ENCODE peak calls at places on chromosome 2, in six cellular contexts. F is globus pallidus; N is body of pancreas; I is stimulated activated CD4-positive, alpha-beta T cell treated with anti-CD3 and anti-CD28 coated beads, Interleukin-2, amount 100 ng/mL, for 48 hours; T is T-helper 9 cell; G is left ventricle myocardium inferior. Y is an unnamed sample.

GRCh38 chr2:181008418-181008817 is 28.0 kb downstream of the UBE2E3 start:
- DNase-seq in I (no peak), N (no peak), G (no peak), F (no peak), T (no peak), Y (no peak)

GRCh38 chr2:127661949-127662510 is 13.3 kb downstream of the LIMS2 start:
- DNase-seq in N (no peak), G (no peak), I (no peak), T (no peak), F (no peak), Y (no peak)

GRCh38 chr2:53969285-53970094 is 1.3 kb downstream of the PSME4 start:
- DNase-seq in I (no peak), G (no peak), N (no peak), T (no peak), F (peak; percentile 42), Y (no peak)

GRCh38 chr2:46008082-46008870 is 288.9 kb upstream of the EPAS1 start:
- DNase-seq in T (no peak), I (no peak), F (no peak), N (no peak), G (no peak), Y (no peak)

GRCh38 chr2:3469486-3469885 is 49.8 kb downstream of the ADI1 start:
- DNase-seq in N (no peak), G (peak; percentile 11), F (no peak), I (no peak), T (no peak), Y (no peak)

GRCh38 chr2:150759531-150759930 is 272.1 kb upstream of the RND3 start:
- DNase-seq in I (no peak), G (no peak), F (no peak), T (no peak), N (no peak), Y (no peak)

GRCh38 chr2:160491922-160492371 is 1.7 kb downstream of the RBMS1 start:
- DNase-seq in N (no peak), F (no peak), G (no peak), T (no peak), I (no peak), Y (no peak)

GRCh38 chr2:43438858-43439655 is 156.8 kb downstream of the THADA start:
- DNase-seq in N (no peak), T (no peak), F (no peak), G (no peak), I (no peak), Y (no peak)

GRCh38 chr2:20125616-20126015 is 74.2 kb upstream of the LAPTM4A start:
- DNase-seq in I (no peak), N (no peak), T (no peak), F (no peak), G (no peak), Y (no peak)

GRCh38 chr2:219309278-219309677 is at the start of gene PTPRN:
- DNase-seq in N (no peak), F (no peak), I (no peak), G (no peak), T (no peak), Y (peak; percentile 79)

GRCh38 chr2:11753452-11753885 is 7.0 kb downstream of the LPIN1 start:
- DNase-seq in F (no peak), I (no peak), T (no peak), N (peak; percentile 64), G (no peak), Y (peak; percentile 60)

GRCh38 chr2:100242416-100242815 is 79.9 kb downstream of the LONRF2 start:
- DNase-seq in N (no peak), G (no peak), F (no peak), T (no peak), I (no peak), Y (no peak)

GRCh38 chr2:104443137-104443536 is 410.8 kb upstream of the POU3F3 start:
- DNase-seq in N (no peak), I (no peak), T (no peak), G (no peak), F (no peak), Y (no peak)

GRCh38 chr2:187055463-187055862 is 206.5 kb upstream of the ZSWIM2 start:
- DNase-seq in G (no peak), N (no peak), F (no peak), I (no peak), T (no peak), Y (no peak)

GRCh38 chr2:179130560-179130959 is 80.6 kb upstream of the CCDC141 start:
- DNase-seq in T (no peak), G (no peak), F (no peak), N (no peak), I (no peak), Y (no peak)

GRCh38 chr2:20624884-20625485 is 25.9 kb downstream of the HS1BP3 start:
- DNase-seq in I (no peak), T (no peak), F (no peak), G (peak; percentile 13), N (no peak), Y (no peak)

GRCh38 chr2:43010428-43011141 is 215.8 kb downstream of the ZFP36L2 start:
- DNase-seq in I (no peak), T (no peak), F (no peak), N (peak; percentile 10), G (no peak), Y (no peak)

GRCh38 chr2:55093381-55093780 is 43.1 kb upstream of the RTN4 start:
- DNase-seq in G (no peak), T (no peak), N (no peak), I (no peak), F (no peak), Y (no peak)

GRCh38 chr2:165691615-165692014 is 102.4 kb downstream of the GALNT3 start:
- DNase-seq in I (no peak), N (no peak), F (no peak), G (peak; percentile 18), T (no peak), Y (peak; percentile 27)

GRCh38 chr2:210961249-210961648 is 404.9 kb downstream of the CPS1 start:
- DNase-seq in F (no peak), T (no peak), G (no peak), N (no peak), I (no peak), Y (no peak)

GRCh38 chr2:67891642-67892041 is 171.2 kb downstream of the C1D start:
- DNase-seq in F (no peak), I (no peak), N (no peak), G (no peak), T (no peak), Y (no peak)

GRCh38 chr2:31270136-31270535 is 36.2 kb downstream of the EHD3 start:
- DNase-seq in G (no peak), I (no peak), F (no peak), T (no peak), N (no peak), Y (no peak)

GRCh38 chr2:234133004-234133403 is 82.5 kb downstream of the SPP2 start:
- DNase-seq in G (no peak), N (no peak), I (no peak), F (no peak), T (no peak), Y (no peak)

GRCh38 chr2:118123561-118124232 is 35.4 kb downstream of the INSIG2 start:
- DNase-seq in G (no peak), N (peak; percentile 24), F (no peak), I (no peak), T (no peak), Y (no peak)

GRCh38 chr2:191049728-191050639 is 36.0 kb upstream of the STAT1 start:
- DNase-seq in N (no peak), G (no peak), I (no peak), T (no peak), F (no peak), Y (no peak)

GRCh38 chr2:140604096-140604495 is 1526.7 kb downstream of the LRP1B start:
- DNase-seq in N (no peak), F (no peak), I (no peak), T (no peak), G (no peak), Y (no peak)

GRCh38 chr2:200308001-200308400 is 1.5 kb downstream of the SPATS2L start:
- DNase-seq in I (no peak), F (peak; percentile 41), T (no peak), N (no peak), G (no peak), Y (peak; percentile 39)

GRCh38 chr2:26816893-26817292 is 31.0 kb downstream of the CENPA start:
- DNase-seq in T (no peak), I (no peak), F (no peak), G (no peak), N (no peak), Y (no peak)

GRCh38 chr2:223744580-223744979 is 92.8 kb downstream of the AP1S3 start:
- DNase-seq in T (no peak), N (no peak), G (no peak), I (no peak), F (no peak), Y (no peak)

GRCh38 chr2:73700111-73700510 is 37.0 kb downstream of the TPRKB start:
- DNase-seq in G (no peak), I (no peak), N (no peak), T (no peak), F (peak; percentile 10), Y (peak; percentile 19)

GRCh38 chr2:37342636-37343211 is 1.7 kb upstream of the QPCT start:
- DNase-seq in I (no peak), G (no peak), F (no peak), T (no peak), N (no peak), Y (no peak)

GRCh38 chr2:85772841-85773491 is 19.2 kb downstream of the ATOH8 start:
- DNase-seq in F (no peak), T (no peak), G (peak; percentile 63), I (no peak), N (no peak), Y (peak; percentile 29)

GRCh38 chr2:53727921-53728320 is 39.7 kb upstream of the CHAC2 start:
- DNase-seq in F (no peak), G (no peak), I (no peak), T (no peak), N (no peak), Y (no peak)

GRCh38 chr2:151465771-151466170 is 56.1 kb downstream of the RIF1 start:
- DNase-seq in F (no peak), I (no peak), G (no peak), T (no peak), N (no peak), Y (no peak)

GRCh38 chr2:120579916-120580685 is 155.6 kb upstream of the GLI2 start:
- DNase-seq in T (no peak), G (no peak), I (no peak), N (no peak), F (peak; percentile 26), Y (peak; percentile 9)

GRCh38 chr2:24313744-24314632 is 46.3 kb downstream of the ITSN2 start:
- DNase-seq in G (no peak), T (no peak), N (no peak), F (no peak), I (no peak), Y (no peak)

Y was measured in G401.